ENCODE peak calls at places on chromosomes 16 and 17, in six cellular contexts. P is OCI-LY7, I is brain microvascular endothelial cell, B is cardiac muscle cell, G is GM23248, S is HFF-Myc. O is an unnamed sample.

GRCh38 chr16:84795338-84796053 is 24.3 kb upstream of the CRISPLD2 start:
- DNase-seq in P (no peak), I (peak), B (no peak), G (peak), S (peak), O (peak)

GRCh38 chr16:11586375-11586855 is 304 bp downstream of the LITAF start:
- DNase-seq in P (no peak), I (no peak), B (no peak), G (peak), S (no peak), O (no peak)

GRCh38 chr16:57617604-57618111 is 10.8 kb upstream of the ADGRG1 start:
- DNase-seq in P (no peak), I (no peak), B (no peak), G (no peak), S (no peak), O (no peak)

GRCh38 chr16:54636221-54636793 is 294.4 kb upstream of the IRX5 start:
- DNase-seq in P (no peak), I (no peak), B (no peak), G (no peak), S (no peak), O (no peak)

GRCh38 chr16:67843343-67843765 is 1.2 kb downstream of the THAP11 start:
- DNase-seq in P (no peak), I (no peak), B (peak), G (peak), S (no peak), O (no peak)

GRCh38 chr17:44599298-44600175 is 42.3 kb downstream of the FZD2 start:
- DNase-seq in P (no peak), I (peak), B (peak), G (peak), S (peak), O (peak)

GRCh38 chr17:37671813-37672544 is 28.7 kb upstream of the DDX52 start:
- DNase-seq in P (no peak), I (peak), B (no peak), G (peak), S (peak), O (peak)

GRCh38 chr16:66695474-66695934 is 1.0 kb downstream of the CMTM4 start:
- DNase-seq in P (no peak), I (no peak), B (no peak), G (no peak), S (no peak), O (no peak)

GRCh38 chr17:35129154-35129972 is 7.9 kb downstream of the FNDC8 start:
- DNase-seq in P (no peak), I (no peak), B (no peak), G (peak), S (no peak), O (no peak)

GRCh38 chr16:85393674-85394510 is 219.2 kb upstream of the GSE1 start:
- DNase-seq in P (peak), I (peak), B (peak), G (peak), S (no peak), O (no peak)

GRCh38 chr17:73297934-73298861 is 13.6 kb downstream of the CDC42EP4 start:
- DNase-seq in P (no peak), I (no peak), B (no peak), G (no peak), S (no peak), O (no peak)

GRCh38 chr17:79104898-79105600 is 30.4 kb downstream of the ENGASE start:
- DNase-seq in P (peak), I (no peak), B (no peak), G (no peak), S (no peak), O (no peak)

GRCh38 chr17:38456031-38456815 is 28.0 kb downstream of the ARHGAP23 start:
- DNase-seq in P (no peak), I (no peak), B (no peak), G (no peak), S (no peak), O (no peak)

GRCh38 chr17:43834106-43834505 is 1.2 kb upstream of the MPP3 start:
- DNase-seq in P (no peak), I (peak), B (no peak), G (peak), S (peak), O (peak)

GRCh38 chr16:48124266-48124665 is 31.5 kb downstream of the ABCC12 start:
- DNase-seq in P (no peak), I (no peak), B (no peak), G (no peak), S (no peak), O (no peak)

GRCh38 chr17:18025596-18026407 is 13.2 kb downstream of the ATPAF2 start:
- DNase-seq in P (no peak), I (no peak), B (no peak), G (peak), S (no peak), O (no peak)

GRCh38 chr16:65229191-65229662 is 107.4 kb upstream of the CDH11 start:
- DNase-seq in P (no peak), I (no peak), B (no peak), G (peak), S (no peak), O (no peak)

GRCh38 chr16:56749806-56750491 is 20.0 kb downstream of the NUP93 start:
- DNase-seq in P (no peak), I (no peak), B (no peak), G (peak), S (no peak), O (no peak)

GRCh38 chr16:67413978-67414891 is 2.0 kb downstream of the ZDHHC1 start:
- DNase-seq in P (no peak), I (no peak), B (no peak), G (no peak), S (no peak), O (no peak)

GRCh38 chr17:30304778-30305177 is 13.0 kb upstream of the BLMH start:
- DNase-seq in P (no peak), I (no peak), B (no peak), G (no peak), S (no peak), O (no peak)

GRCh38 chr16:30394603-30395154 is 541 bp upstream of the ZNF48 start:
- DNase-seq in P (no peak), I (peak), B (peak), G (peak), S (no peak), O (no peak)

GRCh38 chr16:50253511-50253903 is 12.8 kb upstream of the ADCY7 start:
- DNase-seq in P (no peak), I (no peak), B (no peak), G (peak), S (no peak), O (no peak)
- H3K4me3 ChIP-seq in P (no peak), I (no peak), B (no peak), G (no peak), S (no peak), O (no peak)

DNA sequence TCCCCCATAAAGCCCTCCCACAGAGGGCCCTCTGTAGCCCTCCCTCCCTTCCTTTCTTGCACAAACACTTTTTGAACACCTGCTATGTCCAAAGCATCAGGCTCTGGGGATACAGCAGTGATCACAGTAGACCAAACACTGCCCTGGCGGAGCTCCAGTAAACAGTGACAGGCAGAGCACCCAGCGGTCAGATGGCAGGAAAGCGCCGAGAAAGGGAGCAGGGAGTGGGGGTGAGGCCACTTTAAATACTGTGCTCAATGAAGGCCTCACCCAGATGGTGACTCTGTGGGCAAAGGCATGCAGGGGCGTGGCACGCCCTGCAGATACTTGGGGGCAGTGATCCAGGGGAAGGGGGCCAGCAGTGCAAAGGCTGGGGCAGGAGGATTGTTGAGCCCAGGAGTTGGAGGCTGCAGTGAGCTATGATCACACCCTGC is 7.6 kb downstream of the PRR29 start:
- DNase-seq in P (no peak), I (no peak), B (no peak), G (peak), S (no peak), O (no peak)
- H3K4me3 ChIP-seq in P (no peak), I (no peak), B (no peak), G (no peak), S (no peak), O (no peak)

DNA sequence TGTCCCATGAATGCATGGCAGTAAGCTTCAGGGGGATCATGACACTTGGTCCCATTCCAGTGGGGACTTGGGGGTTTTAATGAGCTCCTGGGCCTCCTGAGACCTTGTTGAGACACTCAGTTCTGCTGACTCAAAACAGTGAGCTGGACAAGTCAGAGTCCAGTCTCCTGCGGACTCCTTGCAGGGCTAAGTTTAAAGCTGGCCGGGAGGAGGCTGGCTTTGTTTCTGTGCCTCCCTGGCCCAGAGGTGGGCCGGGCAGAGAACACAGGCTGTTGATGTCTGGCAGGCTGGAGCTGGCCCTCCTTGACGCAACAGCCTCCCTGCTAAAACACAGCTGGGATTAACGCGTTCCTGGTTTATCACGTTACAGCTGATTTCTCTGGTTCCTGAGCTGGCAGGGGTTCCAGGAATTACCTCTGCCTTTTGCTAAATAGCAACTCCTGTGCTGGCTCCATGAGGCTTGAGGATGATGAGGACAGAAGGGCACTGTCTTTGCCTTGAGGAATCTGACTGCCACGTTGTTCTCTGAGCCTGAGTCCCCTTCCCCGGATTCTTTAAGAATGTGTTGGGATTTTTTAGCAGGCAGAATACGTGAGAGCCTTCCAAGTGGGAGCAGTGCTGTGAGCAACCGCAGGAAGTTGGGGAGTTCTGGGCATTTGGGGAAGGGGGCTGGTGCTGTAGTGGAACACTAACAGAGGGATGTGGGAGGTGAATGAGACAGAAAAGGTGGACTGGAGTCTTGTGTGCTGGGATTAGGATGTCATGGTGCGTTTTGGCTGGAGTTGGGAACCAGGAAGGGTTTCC is 2.0 kb downstream of the GPT2 start:
- DNase-seq in P (no peak), I (no peak), B (peak), G (peak), S (no peak), O (peak)
- H3K4me3 ChIP-seq in P (peak), I (peak), B (no peak), G (peak), S (peak), O (peak)

GRCh38 chr17:75031972-75032895 is 14.5 kb downstream of the ATP5PD start:
- DNase-seq in P (no peak), I (peak), B (peak), G (peak), S (no peak), O (no peak)
- H3K4me3 ChIP-seq in P (no peak), I (peak), B (no peak), G (peak), S (peak), O (peak)

O was measured in skeletal muscle cell.